ENCODE peak calls at places on chromosomes 1 and 21, in nine cellular contexts. D is H9, R is colonic mucosa, F is neural progenitor cell, Z is PC-3, C is kidney, P is GM12878, S is HepG2, U is MM.1S. O is an unnamed sample.

GRCh38 chr1:2882968-2883696 is 81.6 kb upstream of the TTC34 start:
- DNase-seq in Z (no peak), C (no peak), R (no peak), U (no peak), F (no peak), P (no peak), D (no peak), S (no peak), O (no peak)

GRCh38 chr1:165857046-165857801 is 29.8 kb downstream of the UCK2 start:
- DNase-seq in Z (no peak), C (no peak), S (peak; percentile 76), D (no peak), P (no peak), F (no peak), R (peak; percentile 28), U (no peak), O (no peak)

GRCh38 chr1:28370220-28371010 is 875 bp downstream of the PHACTR4 start:
- DNase-seq in D (no peak), C (no peak), R (peak; percentile 47), P (no peak), F (peak; percentile 65), Z (peak; percentile 55), S (no peak), U (peak; percentile 56), O (no peak)

GRCh38 chr1:38128511-38128910 is 81.9 kb upstream of the POU3F1 start:
- DNase-seq in F (no peak), U (no peak), C (no peak), P (no peak), R (no peak), D (no peak), Z (no peak), S (no peak), O (no peak)

GRCh38 chr21:43754948-43755781 is 20.9 kb downstream of the CSTB start:
- DNase-seq in D (no peak), Z (no peak), R (no peak), F (no peak), C (no peak), P (no peak), S (no peak), U (no peak), O (no peak)

GRCh38 chr1:6911229-6911941 is 126.1 kb downstream of the CAMTA1 start:
- DNase-seq in D (peak; percentile 23), F (no peak), C (no peak), R (no peak), Z (no peak), P (no peak), U (no peak), S (no peak), O (no peak)

GRCh38 chr1:71667224-71667623 is 586.4 kb upstream of the ZRANB2 start:
- DNase-seq in P (no peak), U (no peak), C (no peak), F (no peak), R (no peak), Z (peak; percentile 28), D (no peak), S (no peak), O (no peak)

GRCh38 chr1:79777481-79778219 is 771.1 kb upstream of the ADGRL4 start:
- DNase-seq in S (no peak), Z (no peak), U (peak; percentile 67), C (no peak), D (no peak), R (no peak), F (no peak), P (peak; percentile 55), O (peak; percentile 77)

GRCh38 chr1:6347641-6348487 is 45.7 kb downstream of the ACOT7 start:
- DNase-seq in P (no peak), S (peak; percentile 37), F (peak; percentile 70), R (peak; percentile 74), C (no peak), U (peak; percentile 21), D (peak; percentile 60), Z (peak; percentile 63), O (peak; percentile 88)

GRCh38 chr1:237794071-237794470 is 96.7 kb downstream of the ZP4 start:
- DNase-seq in F (no peak), S (no peak), D (no peak), Z (no peak), U (no peak), R (no peak), C (no peak), P (no peak), O (no peak)

GRCh38 chr1:204188959-204189639 is 7.2 kb downstream of the KISS1 start:
- DNase-seq in D (no peak), P (peak; percentile 23), R (no peak), U (no peak), C (no peak), Z (no peak), S (no peak), F (no peak), O (no peak)

GRCh38 chr1:26259578-26259977 is 20.3 kb upstream of the SH3BGRL3 start:
- DNase-seq in D (no peak), S (no peak), Z (no peak), P (no peak), F (no peak), C (no peak), U (no peak), R (no peak), O (no peak)

GRCh38 chr1:181172082-181172481 is 83.6 kb downstream of the IER5 start:
- DNase-seq in U (no peak), F (no peak), C (no peak), P (no peak), D (no peak), Z (no peak), R (no peak), S (no peak), O (no peak)

GRCh38 chr1:75522389-75522788 is 88.5 kb downstream of the SLC44A5 start:
- DNase-seq in P (no peak), D (no peak), F (peak; percentile 23), Z (no peak), U (no peak), R (no peak), S (no peak), C (no peak), O (peak; percentile 52)

GRCh38 chr1:44254392-44254791 is 41.1 kb downstream of the DMAP1 start:
- DNase-seq in D (no peak), F (no peak), P (no peak), U (no peak), S (no peak), C (no peak), R (no peak), Z (no peak), O (no peak)

GRCh38 chr1:169527461-169528213 is 41.9 kb upstream of the SLC19A2 start:
- DNase-seq in P (no peak), R (peak; percentile 60), D (no peak), U (no peak), C (no peak), Z (peak; percentile 28), F (no peak), S (no peak), O (peak; percentile 51)

GRCh38 chr1:227777646-227778045 is 37.8 kb upstream of the PRSS38 start:
- DNase-seq in R (no peak), P (no peak), Z (no peak), D (no peak), F (no peak), U (no peak), S (no peak), C (peak; percentile 21), O (no peak)

GRCh38 chr21:25331286-25331685 is 276.0 kb downstream of the MRPL39 start:
- DNase-seq in U (no peak), R (no peak), D (no peak), C (no peak), P (no peak), F (no peak), S (no peak), Z (no peak), O (no peak)

GRCh38 chr1:230350208-230350921 is 75.8 kb downstream of the PGBD5 start:
- DNase-seq in D (no peak), U (no peak), Z (peak; percentile 49), S (no peak), C (no peak), F (no peak), R (no peak), P (no peak), O (no peak)

GRCh38 chr1:182299728-182300581 is 91.6 kb downstream of the GLUL start:
- DNase-seq in F (peak; percentile 51), Z (no peak), R (peak; percentile 83), C (no peak), S (peak; percentile 78), D (no peak), P (no peak), U (no peak), O (peak; percentile 78)

GRCh38 chr1:6930901-6931300 is 145.6 kb downstream of the CAMTA1 start:
- DNase-seq in Z (no peak), S (no peak), D (no peak), C (no peak), R (no peak), U (no peak), F (no peak), P (no peak), O (no peak)

GRCh38 chr1:107434379-107434728 is 293.5 kb downstream of the NTNG1 start:
- DNase-seq in P (no peak), Z (no peak), U (no peak), S (no peak), C (no peak), F (no peak), D (no peak), R (no peak), O (no peak)

GRCh38 chr1:104874044-104874443 is 1124.3 kb downstream of the AMY1C start:
- DNase-seq in U (no peak), D (no peak), S (no peak), R (no peak), F (no peak), C (no peak), Z (no peak), P (no peak), O (no peak)

GRCh38 chr1:9907441-9907840 is 2.6 kb downstream of the CTNNBIP1 start:
- DNase-seq in R (no peak), C (no peak), S (no peak), Z (no peak), P (no peak), D (no peak), F (no peak), U (no peak), O (no peak)
- H3K4me1 ChIP-seq in R (peaks cover 4% of the 10 kb centered on the region), C (peaks cover 8% of the 10 kb centered on the region), S (peaks cover 76% of the 10 kb centered on the region), Z (peaks cover 13% of the 10 kb centered on the region), P (peaks cover 26% of the 10 kb centered on the region), D (peaks cover 2% of the 10 kb centered on the region), F (peaks cover 14% of the 10 kb centered on the region), U (peaks cover 7% of the 10 kb centered on the region), O (no peaks in the 10 kb centered on the region)

GRCh38 chr1:205739348-205740160 is 10.4 kb downstream of the NUCKS1 start:
- DNase-seq in Z (no peak), P (no peak), F (no peak), D (no peak), U (no peak), S (peak; percentile 25), R (no peak), C (no peak), O (no peak)
- TF ChIP-seq CTCF in Z (peak; percentile 43), P (no peak), F (peak; percentile 5), D (peak; percentile 42), U (peak; percentile 7), S (peak; percentile 34), R (no peak), C (no peak), O (peak; percentile 51)

GRCh38 chr1:15796086-15796462 is 11.4 kb downstream of the UQCRHL start:
- DNase-seq in P (no peak), R (no peak), U (no peak), C (no peak), D (no peak), Z (no peak), S (no peak), F (peak; percentile 23), O (no peak)
- H3K9ac ChIP-seq in P (no peak overlapping the region), R (peak overlapping the region; percentile 41), U (no peak overlapping the region), C (no peak overlapping the region), D (no peak overlapping the region), Z (peak overlapping the region; percentile 49), S (peak overlapping the region; percentile 7), F (no peak overlapping the region), O (no peak overlapping the region)

GRCh38 chr21:16608209-16608830 is 878.5 kb downstream of the USP25 start:
- DNase-seq in Z (peak; percentile 29), R (no peak), C (no peak), S (peak; percentile 1), P (no peak), D (no peak), U (no peak), F (peak; percentile 38), O (peak; percentile 50)
- H3K4me1 ChIP-seq in Z (no peaks in the 10 kb centered on the region), R (no peaks in the 10 kb centered on the region), C (no peaks in the 10 kb centered on the region), S (no peaks in the 10 kb centered on the region), P (no peaks in the 10 kb centered on the region), D (no peaks in the 10 kb centered on the region), U (no peaks in the 10 kb centered on the region), F (no peaks in the 10 kb centered on the region), O (no peaks in the 10 kb centered on the region)

O was measured in endodermal cell.